ENCODE peak calls at places on chromosome 19, in six cellular contexts. V is OCI-LY7; K is hypothalamus; C is activated T-cell treated with anti-CD3 and anti-CD28 coated beads, Interleukin-2, amount 50 U/mL, for 48 hours; B is astrocyte of the spinal cord; H is heart right ventricle. Y is an unnamed sample.

GRCh38 chr19:51514866-51515481 is 13.4 kb upstream of the SIGLEC12 start:
- DNase-seq in V (peak; percentile 66), C (peak; percentile 39), B (peak; percentile 45), K (no peak), H (no peak), Y (peak; percentile 67)

GRCh38 chr19:42281175-42282035 is 12.4 kb downstream of the CIC start:
- DNase-seq in K (peak; percentile 68), H (peak; percentile 73), B (peak; percentile 64), C (peak; percentile 63), V (peak; percentile 54), Y (peak; percentile 28)

GRCh38 chr19:40740747-40741146 is 9.5 kb downstream of the ACTMAP start:
- DNase-seq in H (no peak), V (no peak), B (no peak), C (no peak), K (peak; percentile 57), Y (no peak)

GRCh38 chr19:13060233-13060963 is 42.3 kb downstream of the LYL1 start:
- DNase-seq in K (peak; percentile 44), V (no peak), B (no peak), H (peak; percentile 71), C (no peak), Y (no peak)

GRCh38 chr19:17749912-17750317 is 1.4 kb upstream of the FCHO1 start:
- DNase-seq in B (no peak), H (no peak), V (peak; percentile 67), K (no peak), C (peak; percentile 65), Y (no peak)

GRCh38 chr19:39178296-39179006 is 18.3 kb upstream of the NCCRP1 start:
- DNase-seq in B (no peak), K (no peak), C (no peak), V (no peak), H (no peak), Y (no peak)

GRCh38 chr19:46371371-46371901 is 24.5 kb downstream of the PPP5C start:
- DNase-seq in B (no peak), V (no peak), K (no peak), H (no peak), C (no peak), Y (no peak)

GRCh38 chr19:4058696-4059492 is 7.8 kb downstream of the ZBTB7A start:
- DNase-seq in H (no peak), K (peak; percentile 71), V (no peak), C (no peak), B (no peak), Y (peak; percentile 70)

GRCh38 chr19:8505680-8506401 is 3.4 kb upstream of the PRAM1 start:
- DNase-seq in H (peak; percentile 86), B (peak; percentile 63), C (peak; percentile 89), V (peak; percentile 83), K (peak; percentile 81), Y (peak; percentile 83)

GRCh38 chr19:29583196-29584006 is 22.7 kb upstream of the POP4 start:
- DNase-seq in H (no peak), B (no peak), C (no peak), K (no peak), V (no peak), Y (peak; percentile 28)

GRCh38 chr19:51607077-51607476 is 23.1 kb downstream of the SIGLEC5 start:
- DNase-seq in K (no peak), V (peak; percentile 93), B (no peak), C (peak; percentile 62), H (no peak), Y (no peak)

GRCh38 chr19:50889638-50890037 is 16.4 kb downstream of the KLK2 start:
- DNase-seq in V (no peak), B (no peak), C (no peak), K (no peak), H (no peak), Y (peak; percentile 37)

GRCh38 chr19:50516859-50517703 is 3.4 kb upstream of the ASPDH start:
- DNase-seq in V (no peak), C (no peak), H (no peak), B (no peak), K (no peak), Y (no peak)

GRCh38 chr19:48578891-48579290 is 26.9 kb downstream of the SULT2B1 start:
- DNase-seq in K (no peak), V (no peak), H (no peak), B (no peak), C (no peak), Y (no peak)

GRCh38 chr19:30135358-30135757 is 193.3 kb downstream of the URI1 start:
- DNase-seq in K (no peak), V (no peak), H (no peak), C (no peak), B (no peak), Y (no peak)

GRCh38 chr19:52943884-52944643 is 18.6 kb downstream of the ZNF816 start:
- DNase-seq in H (no peak), B (no peak), C (no peak), K (no peak), V (no peak), Y (no peak)

GRCh38 chr19:4184718-4185352 is 2.3 kb downstream of the ANKRD24 start:
- DNase-seq in B (no peak), C (no peak), H (no peak), V (no peak), K (no peak), Y (no peak)

GRCh38 chr19:19134687-19135158 is 3.6 kb downstream of the TMEM161A start:
- DNase-seq in H (no peak), C (peak; percentile 70), V (peak; percentile 52), K (no peak), B (no peak), Y (peak; percentile 81)

GRCh38 chr19:57088125-57088524 is 31.7 kb upstream of the USP29 start:
- DNase-seq in V (no peak), K (no peak), B (no peak), C (no peak), H (no peak), Y (peak; percentile 12)

GRCh38 chr19:47109541-47110375 is 3.8 kb downstream of the ZC3H4 start:
- DNase-seq in B (peak; percentile 71), V (peak; percentile 56), C (peak; percentile 78), K (no peak), H (no peak), Y (peak; percentile 32)

GRCh38 chr19:1789282-1790020 is 22.6 kb downstream of the ATP8B3 start:
- DNase-seq in B (no peak), V (no peak), C (no peak), H (no peak), K (no peak), Y (no peak)

GRCh38 chr19:53865523-53865917 is 2.2 kb upstream of the MYADM start:
- DNase-seq in V (no peak), C (no peak), B (no peak), K (no peak), H (no peak), Y (no peak)

GRCh38 chr19:49930483-49931011 is 1.2 kb upstream of the NUP62 start:
- DNase-seq in C (no peak), K (no peak), B (no peak), H (peak; percentile 49), V (peak; percentile 54), Y (no peak)

GRCh38 chr19:58279042-58279924 is 528 bp downstream of the ZNF8 start:
- DNase-seq in K (peak; percentile 65), H (peak; percentile 82), C (peak; percentile 66), B (peak; percentile 48), V (peak; percentile 35), Y (peak; percentile 81)

GRCh38 chr19:10544242-10544752 is 593 bp downstream of the ATG4D start:
- DNase-seq in V (peak; percentile 37), H (no peak), K (no peak), C (peak; percentile 57), B (no peak), Y (no peak)

GRCh38 chr19:56840452-56841193 is at the start of the genes PEG3 and ZIM2:
- DNase-seq in C (no peak), V (no peak), K (peak; percentile 87), B (no peak), H (peak; percentile 76), Y (no peak)

GRCh38 chr19:13691569-13691968 is 72.8 kb upstream of the MRI1 start:
- DNase-seq in B (no peak), C (no peak), V (no peak), K (no peak), H (no peak), Y (no peak)

GRCh38 chr19:16088985-16089846 is 12.9 kb downstream of the TPM4 start:
- DNase-seq in B (no peak), H (no peak), K (no peak), V (no peak), C (no peak), Y (no peak)

GRCh38 chr19:3692141-3693029 is 7.9 kb downstream of the PIP5K1C start:
- DNase-seq in B (no peak), H (no peak), C (peak; percentile 74), K (no peak), V (peak; percentile 19), Y (no peak)

GRCh38 chr19:47095707-47096704 is 17.6 kb downstream of the ZC3H4 start:
- DNase-seq in C (peak; percentile 29), H (peak; percentile 72), K (no peak), V (no peak), B (peak; percentile 39), Y (peak; percentile 36)

GRCh38 chr19:46009530-46010510 is 13.0 kb downstream of the PGLYRP1 start:
- DNase-seq in K (peak; percentile 59), B (peak; percentile 62), H (peak; percentile 65), V (peak; percentile 63), C (peak; percentile 80), Y (peak; percentile 66)

GRCh38 chr19:19300613-19301012 is 19.7 kb downstream of the SUGP1 start:
- DNase-seq in B (no peak), C (no peak), K (no peak), H (no peak), V (no peak), Y (no peak)

GRCh38 chr19:13883665-13884064 is 6.7 kb downstream of the NANOS3 start:
- DNase-seq in C (no peak), B (no peak), H (no peak), K (no peak), V (no peak), Y (no peak)

GRCh38 chr19:45446295-45446694 is 21.5 kb upstream of the FOSB start:
- DNase-seq in C (no peak), B (peak; percentile 53), V (peak; percentile 73), H (no peak), K (no peak), Y (no peak)

GRCh38 chr19:29683009-29683408 is 17.7 kb downstream of the PLEKHF1 start:
- DNase-seq in H (no peak), C (no peak), K (peak; percentile 72), V (no peak), B (peak; percentile 30), Y (no peak)

GRCh38 chr19:2517881-2518601 is 42.1 kb downstream of the GADD45B start:
- DNase-seq in V (no peak), K (no peak), H (no peak), B (peak; percentile 79), C (no peak), Y (no peak)

GRCh38 chr19:13459351-13459750 is 46.9 kb downstream of the CACNA1A start:
- DNase-seq in H (no peak), C (no peak), K (peak; percentile 43), B (no peak), V (no peak), Y (no peak)

Y was measured in myocyte.